ENCODE peak calls at places on chromosomes 3 and 15, in six cellular contexts. R is cardiac muscle cell, O is heart right ventricle, Z is cardiac fibroblast, Q is AG09309, G is A549. Y is an unnamed sample.

GRCh38 chr15:54282228-54282836 is 304.1 kb downstream of the UNC13C start:
- DNase-seq in R (no peak), O (no peak), Z (no peak), Q (no peak), G (no peak), Y (no peak)

GRCh38 chr3:52492059-52492458 is 3.1 kb upstream of the STAB1 start:
- DNase-seq in R (no peak), O (no peak), Z (no peak), Q (no peak), G (no peak), Y (no peak)

GRCh38 chr3:148379763-148380162 is 317.9 kb upstream of the AGTR1 start:
- DNase-seq in R (peak; percentile 67), O (no peak), Z (peak; percentile 68), Q (peak; percentile 42), G (peak; percentile 19), Y (peak; percentile 23)

GRCh38 chr3:161163297-161163696 is 57.8 kb upstream of the NMD3 start:
- DNase-seq in R (no peak), O (no peak), Z (peak; percentile 83), Q (peak; percentile 72), G (no peak), Y (peak; percentile 72)

GRCh38 chr15:75194397-75194796 is 7.3 kb upstream of the C15orf39 start:
- DNase-seq in R (no peak), O (no peak), Z (no peak), Q (no peak), G (no peak), Y (no peak)

GRCh38 chr3:94303897-94304296 is 241.0 kb downstream of the NSUN3 start:
- DNase-seq in R (peak; percentile 24), O (no peak), Z (peak; percentile 25), Q (no peak), G (no peak), Y (no peak)

GRCh38 chr3:196988241-196989029 is 19.8 kb upstream of the PIGZ start:
- DNase-seq in R (peak; percentile 79), O (no peak), Z (no peak), Q (no peak), G (no peak), Y (no peak)

GRCh38 chr3:20055020-20055775 is 15.0 kb downstream of the KAT2B start:
- DNase-seq in R (no peak), O (no peak), Z (no peak), Q (no peak), G (no peak), Y (no peak)

GRCh38 chr15:87871738-87872315 is 384.7 kb downstream of the NTRK3 start:
- DNase-seq in R (no peak), O (no peak), Z (peak; percentile 12), Q (no peak), G (no peak), Y (no peak)

GRCh38 chr3:63763156-63763555 is 55.9 kb upstream of the C3orf49 start:
- DNase-seq in R (no peak), O (no peak), Z (no peak), Q (no peak), G (no peak), Y (no peak)

GRCh38 chr3:146092230-146092629 is 68.8 kb downstream of the PLOD2 start:
- DNase-seq in R (no peak), O (no peak), Z (no peak), Q (no peak), G (no peak), Y (no peak)

GRCh38 chr15:82393671-82394070 is 35.9 kb upstream of the GOLGA6L9 start:
- DNase-seq in R (no peak), O (no peak), Z (no peak), Q (peak; percentile 42), G (no peak), Y (no peak)

DNA sequence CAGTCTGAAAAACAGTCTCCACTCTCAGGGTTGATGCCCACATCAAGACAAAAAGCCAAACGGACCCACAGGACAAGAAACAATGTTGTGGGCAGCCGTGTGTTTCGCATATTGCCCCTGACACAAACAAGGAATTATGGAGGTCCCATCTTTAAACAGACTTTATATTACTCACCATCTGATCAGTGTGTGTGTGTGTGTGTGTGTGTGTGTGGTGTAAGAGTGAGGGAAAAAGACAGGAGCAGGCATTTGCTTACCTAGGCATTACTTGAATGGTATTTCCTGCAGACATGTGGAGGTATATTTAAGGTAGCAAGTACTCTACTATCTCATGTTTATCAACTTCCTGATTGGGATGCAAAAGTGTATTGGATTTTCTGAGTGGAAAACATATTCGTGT is 136.3 kb downstream of the TMCO5A start:
- DNase-seq in R (no peak), O (no peak), Z (no peak), Q (no peak), G (no peak), Y (no peak)
- H3K4me3 ChIP-seq in R (no peak overlapping the region), O (no peak overlapping the region), Z (no peak overlapping the region), Q (no peak overlapping the region), G (no peak overlapping the region), Y (no peak overlapping the region)

DNA sequence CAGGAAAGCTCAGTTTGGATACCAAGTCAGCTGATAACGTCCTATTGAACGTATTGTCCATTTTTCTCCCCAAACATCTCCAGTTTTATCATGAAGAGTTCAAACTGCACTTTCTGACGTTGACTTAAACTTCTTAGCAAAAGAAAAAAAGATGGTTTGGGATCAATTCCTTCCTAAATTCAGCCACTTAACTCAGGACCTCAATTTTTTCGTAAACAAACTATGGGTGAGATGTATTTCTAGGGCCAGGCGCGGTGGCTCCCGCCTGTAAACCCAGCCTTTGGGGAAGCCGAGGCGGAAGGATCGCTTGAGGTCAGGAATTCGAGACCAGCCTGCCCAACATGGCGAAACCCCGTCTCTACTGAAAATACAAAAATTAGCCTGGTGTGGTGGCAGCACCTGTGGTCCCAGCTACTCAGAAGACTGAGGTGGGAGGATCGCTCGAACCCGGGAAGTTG is 464 bp upstream of the MRPS25 start:
- DNase-seq in R (no peak), O (no peak), Z (no peak), Q (no peak), G (no peak), Y (no peak)
- TF ChIP-seq CTCF in R (no peak), O (no peak), Z (no peak), Q (no peak), G (no peak), Y (no peak)

GRCh38 chr15:70111203-70112017 is 13.7 kb upstream of the TLE3 start:
- DNase-seq in R (peak; percentile 90), O (peak; percentile 90), Z (peak; percentile 93), Q (peak; percentile 39), G (peak; percentile 75), Y (peak; percentile 63)
- H3K4me3 ChIP-seq in R (peak overlapping the region; percentile 2), O (peak overlapping the region; percentile 29), Z (no peak overlapping the region), Q (no peak overlapping the region), G (no peak overlapping the region), Y (peak overlapping the region; percentile 11)

DNA sequence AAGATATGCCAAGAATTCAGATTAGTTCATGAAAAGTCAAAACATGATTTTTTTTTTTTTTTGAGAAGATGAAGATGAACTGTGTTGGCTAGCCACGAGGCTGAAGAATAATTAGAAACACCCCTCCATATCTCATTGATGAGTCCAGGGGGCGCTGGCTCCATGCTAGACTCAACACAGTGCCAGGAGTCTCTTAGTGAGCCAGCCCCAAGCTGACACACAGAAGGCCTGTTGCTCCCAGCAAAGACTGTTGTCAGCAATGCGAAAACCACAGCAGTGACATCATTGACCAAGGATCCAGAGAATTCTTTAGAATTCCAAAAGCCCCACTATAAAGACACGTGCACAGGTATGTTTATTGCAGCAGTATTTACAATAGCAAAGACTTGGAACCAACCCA is 185.2 kb downstream of the ANXA2 start:
- DNase-seq in R (no peak), O (no peak), Z (no peak), Q (no peak), G (no peak), Y (no peak)
- TF ChIP-seq CTCF in R (no peak), O (no peak), Z (no peak), Q (no peak), G (no peak), Y (no peak)

Y was measured in AG04450.